ENCODE peak calls at places on chromosomes 11 and 22, in ten cellular contexts. B, P, X, L, V, G, W, Y, U and I are unnamed samples.

GRCh38 chr22:21755855-21756284 is 20.3 kb upstream of the YPEL1 start:
- DNase-seq in B (peak), P (no peak), X (no peak), L (no peak), V (no peak), G (peak), W (peak), Y (no peak), U (peak), I (no peak)

GRCh38 chr11:14821031-14821430 is 71.0 kb downstream of the CYP2R1 start:
- DNase-seq in B (no peak), P (no peak), X (no peak), L (no peak), V (no peak), G (no peak), W (no peak), Y (no peak), U (no peak), I (no peak)

GRCh38 chr22:31230871-31231621 is 18.9 kb downstream of the LIMK2 start:
- DNase-seq in B (peak), P (peak), X (no peak), L (peak), V (no peak), G (peak), W (peak), Y (peak), U (no peak), I (peak)

GRCh38 chr11:27375370-27375769 is 12.4 kb upstream of the CCDC34 start:
- DNase-seq in B (no peak), P (no peak), X (no peak), L (no peak), V (no peak), G (no peak), W (no peak), Y (no peak), U (no peak), I (no peak)

GRCh38 chr11:43545610-43546009 is 134.9 kb upstream of the HSD17B12 start:
- DNase-seq in B (no peak), P (no peak), X (no peak), L (no peak), V (no peak), G (no peak), W (no peak), Y (no peak), U (no peak), I (no peak)

GRCh38 chr11:78753297-78753696 is 178.6 kb upstream of the NARS2 start:
- DNase-seq in B (no peak), P (no peak), X (no peak), L (no peak), V (no peak), G (peak), W (no peak), Y (no peak), U (no peak), I (no peak)

GRCh38 chr11:110859998-110860397 is 147.8 kb upstream of the ARHGAP20 start:
- DNase-seq in B (no peak), P (no peak), X (no peak), L (no peak), V (no peak), G (no peak), W (no peak), Y (no peak), U (no peak), I (no peak)

GRCh38 chr22:37664249-37665101 is 6.0 kb downstream of the PDXP start:
- DNase-seq in B (no peak), P (no peak), X (no peak), L (peak), V (no peak), G (no peak), W (no peak), Y (no peak), U (no peak), I (no peak)

GRCh38 chr11:94934362-94934761 is 39.0 kb downstream of the CWC15 start:
- DNase-seq in B (no peak), P (no peak), X (no peak), L (no peak), V (no peak), G (peak), W (peak), Y (no peak), U (no peak), I (peak)

GRCh38 chr11:111012497-111012896 is 233.0 kb upstream of the POU2AF2 start:
- DNase-seq in B (peak), P (no peak), X (no peak), L (no peak), V (no peak), G (no peak), W (no peak), Y (no peak), U (no peak), I (no peak)

GRCh38 chr11:61336171-61336935 is 3.3 kb downstream of the TKFC start:
- DNase-seq in B (peak), P (peak), X (peak), L (peak), V (peak), G (peak), W (peak), Y (peak), U (peak), I (peak)

GRCh38 chr11:113542420-113542819 is 67.2 kb upstream of the DRD2 start:
- DNase-seq in B (no peak), P (no peak), X (no peak), L (no peak), V (no peak), G (no peak), W (no peak), Y (no peak), U (no peak), I (no peak)

GRCh38 chr22:49076300-49077035 is 751.2 kb downstream of the BRD1 start:
- DNase-seq in B (no peak), P (no peak), X (no peak), L (no peak), V (peak), G (no peak), W (no peak), Y (no peak), U (no peak), I (no peak)

GRCh38 chr11:76803023-76803422 is 19.9 kb downstream of the TSKU start:
- DNase-seq in B (no peak), P (no peak), X (no peak), L (no peak), V (no peak), G (peak), W (no peak), Y (no peak), U (no peak), I (no peak)

GRCh38 chr22:44181033-44181911 is 547 bp downstream of the PARVG start:
- DNase-seq in B (no peak), P (peak), X (no peak), L (no peak), V (no peak), G (no peak), W (no peak), Y (no peak), U (no peak), I (no peak)

GRCh38 chr11:20070459-20070858 is 89.8 kb downstream of the DBX1 start:
- DNase-seq in B (no peak), P (no peak), X (no peak), L (no peak), V (no peak), G (no peak), W (no peak), Y (no peak), U (no peak), I (no peak)

GRCh38 chr11:131875611-131876010 is 505.2 kb downstream of the NTM start:
- DNase-seq in B (no peak), P (no peak), X (no peak), L (no peak), V (no peak), G (peak), W (no peak), Y (no peak), U (no peak), I (no peak)

GRCh38 chr11:94922675-94923347 is 50.5 kb downstream of the CWC15 start:
- DNase-seq in B (no peak), P (no peak), X (no peak), L (no peak), V (no peak), G (no peak), W (no peak), Y (no peak), U (no peak), I (no peak)

GRCh38 chr11:26465270-26465669 is 106.8 kb downstream of the MUC15 start:
- DNase-seq in B (no peak), P (no peak), X (no peak), L (no peak), V (no peak), G (no peak), W (no peak), Y (no peak), U (no peak), I (no peak)

GRCh38 chr22:45413368-45414211 is at the start of the genes RIBC2 and SMC1B:
- DNase-seq in B (peak), P (peak), X (peak), L (peak), V (peak), G (peak), W (peak), Y (peak), U (peak), I (peak)

GRCh38 chr11:8788616-8789015 is 106.0 kb downstream of the RPL27A start:
- DNase-seq in B (no peak), P (no peak), X (no peak), L (no peak), V (no peak), G (no peak), W (no peak), Y (no peak), U (no peak), I (no peak)
- TF ChIP-seq CTCF in B (no peak), P (no peak), X (no peak), L (no peak), V (no peak), G (no peak), W (no peak), Y (no peak), U (no peak), I (no peak)

GRCh38 chr11:117187007-117187406 is 8.5 kb downstream of the SIDT2 start:
- DNase-seq in B (no peak), P (no peak), X (peak), L (no peak), V (peak), G (no peak), W (no peak), Y (no peak), U (no peak), I (no peak)
- TF ChIP-seq CTCF in B (no peak), P (no peak), X (no peak), L (no peak), V (no peak), G (no peak), W (no peak), Y (no peak), U (no peak), I (no peak)

GRCh38 chr11:9280655-9281301 is 15.6 kb upstream of the DENND5A start:
- DNase-seq in B (peak), P (peak), X (no peak), L (no peak), V (no peak), G (peak), W (no peak), Y (no peak), U (no peak), I (no peak)

GRCh38 chr11:9273430-9274336 is 8.5 kb upstream of the DENND5A start:
- DNase-seq in B (peak), P (no peak), X (no peak), L (no peak), V (no peak), G (peak), W (no peak), Y (no peak), U (no peak), I (no peak)

GRCh38 chr11:9277176-9277575 is 12.0 kb upstream of the DENND5A start:
- DNase-seq in B (no peak), P (no peak), X (no peak), L (no peak), V (no peak), G (no peak), W (no peak), Y (no peak), U (no peak), I (no peak)

GRCh38 chr11:9274499-9275228 is 9.5 kb upstream of the DENND5A start:
- DNase-seq in B (no peak), P (no peak), X (no peak), L (no peak), V (no peak), G (no peak), W (no peak), Y (no peak), U (no peak), I (no peak)

GRCh38 chr11:9276571-9276970 is 11.4 kb upstream of the DENND5A start:
- DNase-seq in B (no peak), P (no peak), X (no peak), L (no peak), V (no peak), G (no peak), W (no peak), Y (no peak), U (no peak), I (no peak)
- TF ChIP-seq CTCF in B (no peak), P (no peak), X (no peak), L (peak), V (no peak), G (no peak), W (no peak), Y (no peak), U (no peak), I (no peak)

GRCh38 chr11:92399702-92400101 is 175.1 kb downstream of the FAT3 start:
- DNase-seq in B (no peak), P (no peak), X (no peak), L (no peak), V (no peak), G (no peak), W (no peak), Y (no peak), U (no peak), I (no peak)

GRCh38 chr11:92401507-92401906 is 176.9 kb downstream of the FAT3 start:
- DNase-seq in B (no peak), P (no peak), X (no peak), L (no peak), V (no peak), G (no peak), W (no peak), Y (no peak), U (no peak), I (no peak)

GRCh38 chr11:92393218-92393617 is 168.6 kb downstream of the FAT3 start:
- DNase-seq in B (no peak), P (no peak), X (no peak), L (no peak), V (no peak), G (no peak), W (no peak), Y (no peak), U (no peak), I (no peak)

GRCh38 chr11:92396133-92396532 is 171.5 kb downstream of the FAT3 start:
- DNase-seq in B (no peak), P (no peak), X (no peak), L (no peak), V (no peak), G (no peak), W (no peak), Y (no peak), U (no peak), I (no peak)

GRCh38 chr11:92397356-92397755 is 172.7 kb downstream of the FAT3 start:
- DNase-seq in B (no peak), P (no peak), X (no peak), L (no peak), V (no peak), G (no peak), W (no peak), Y (no peak), U (no peak), I (no peak)
- TF ChIP-seq CTCF in B (no peak), P (no peak), X (no peak), L (no peak), V (no peak), G (no peak), W (no peak), Y (no peak), U (no peak), I (no peak)

GRCh38 chr11:11659567-11660341 is 37.9 kb upstream of the GALNT18 start:
- DNase-seq in B (no peak), P (no peak), X (no peak), L (no peak), V (no peak), G (no peak), W (no peak), Y (no peak), U (no peak), I (no peak)
- TF ChIP-seq CTCF in B (peak), P (no peak), X (no peak), L (no peak), V (no peak), G (no peak), W (peak), Y (no peak), U (no peak), I (peak)

DNA sequence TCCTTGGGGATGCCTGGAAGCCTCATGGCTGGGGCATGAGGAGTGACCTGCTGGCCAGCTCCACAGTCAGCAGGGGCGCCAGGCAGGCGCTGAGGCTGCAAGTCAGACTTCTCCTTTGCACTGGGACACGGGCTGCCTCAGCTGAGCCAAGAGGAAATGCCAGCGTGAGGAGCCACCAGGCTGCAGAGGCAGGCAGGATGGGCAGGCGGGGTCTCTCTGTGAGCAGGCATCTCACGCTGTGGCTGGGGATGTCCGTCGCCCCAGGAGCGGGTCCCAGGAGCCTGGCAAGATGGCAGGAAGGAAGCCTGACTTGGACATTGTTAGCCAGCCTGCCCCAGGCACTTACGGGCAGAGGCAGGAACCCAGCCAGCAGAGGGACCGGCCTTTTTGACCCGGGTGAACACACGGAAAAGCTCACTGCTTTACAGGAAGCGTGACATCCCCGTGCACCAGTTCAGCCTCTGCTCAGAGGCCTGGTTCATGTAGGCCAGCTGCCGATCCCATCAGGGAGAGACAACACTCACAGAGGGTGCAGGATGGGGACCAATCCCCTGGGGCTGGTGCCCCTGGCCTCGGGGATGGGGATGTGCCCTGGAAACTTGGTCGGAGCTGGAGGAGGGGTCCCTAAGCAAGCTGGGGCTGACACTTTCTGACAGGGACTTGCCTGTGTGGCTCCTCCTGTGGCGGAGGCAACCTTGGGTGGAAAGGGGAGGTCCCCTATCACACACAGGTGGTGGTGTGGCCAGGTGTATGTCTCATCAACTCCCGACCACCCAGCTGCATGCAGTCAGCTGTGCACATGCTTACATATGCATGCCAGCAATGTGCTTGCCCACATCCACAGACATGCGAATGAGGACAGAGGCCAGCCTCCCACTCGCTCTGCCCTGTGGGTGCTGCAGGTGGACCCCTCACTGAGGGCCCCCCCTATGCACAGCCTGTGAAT is 10.0 kb downstream of the GNB1L start:
- DNase-seq in B (no peak), P (no peak), X (peak), L (no peak), V (peak), G (peak), W (peak), Y (no peak), U (no peak), I (no peak)
- TF ChIP-seq CTCF in B (peak), P (no peak), X (no peak), L (no peak), V (no peak), G (peak), W (no peak), Y (no peak), U (no peak), I (no peak)

GRCh38 chr22:42269407-42270177 is 861 bp downstream of the TCF20 start:
- DNase-seq in B (peak), P (peak), X (peak), L (peak), V (peak), G (no peak), W (no peak), Y (peak), U (peak), I (peak)
- TF ChIP-seq CTCF in B (peak), P (peak), X (no peak), L (no peak), V (no peak), G (no peak), W (no peak), Y (peak), U (no peak), I (no peak)

GRCh38 chr11:69640995-69641581 is at the start of gene CCND1:
- DNase-seq in B (peak), P (no peak), X (peak), L (peak), V (peak), G (peak), W (peak), Y (peak), U (peak), I (peak)
- TF ChIP-seq CTCF in B (peak), P (no peak), X (no peak), L (peak), V (no peak), G (peak), W (peak), Y (peak), U (peak), I (no peak)

GRCh38 chr11:67698247-67698646 is 23.8 kb upstream of the ALDH3B2 start:
- DNase-seq in B (no peak), P (no peak), X (no peak), L (no peak), V (no peak), G (no peak), W (peak), Y (no peak), U (no peak), I (no peak)
- TF ChIP-seq CTCF in B (no peak), P (no peak), X (no peak), L (no peak), V (no peak), G (peak), W (peak), Y (no peak), U (no peak), I (no peak)